ENCODE peak calls at places on chromosomes 4 and X, in nine cellular contexts. Z is AG04450; E is AG08396; V is activated CD8-positive, alpha-beta memory T cell treated with anti-CD3 and anti-CD28 coated beads for 48 hours; A is osteoblast; B is GM04503; I is NCI-H524; U is mucosa of descending colon; O is kidney glomerular epithelial cell. W is an unnamed sample.

GRCh38 chrX:9597361-9598035 is 132.6 kb downstream of the TBL1X start:
- DNase-seq in Z (no peak), E (peak), V (no peak), A (no peak), B (peak), I (no peak), U (no peak), O (no peak), W (no peak)

GRCh38 chrX:13091111-13091765 is 46.8 kb upstream of the FAM9C start:
- DNase-seq in Z (no peak), E (no peak), V (no peak), A (no peak), B (no peak), I (no peak), U (no peak), O (no peak), W (peak)

GRCh38 chrX:103073442-103073841 is 9.5 kb upstream of the BEX1 start:
- DNase-seq in Z (no peak), E (no peak), V (no peak), A (no peak), B (no peak), I (no peak), U (no peak), O (no peak), W (no peak)

GRCh38 chrX:31268359-31268758 is 196.5 kb upstream of the FTHL17 start:
- DNase-seq in Z (no peak), E (no peak), V (no peak), A (no peak), B (no peak), I (no peak), U (no peak), O (no peak), W (no peak)

GRCh38 chr4:77504407-77504806 is 101.2 kb upstream of the CXCL13 start:
- DNase-seq in Z (no peak), E (no peak), V (no peak), A (no peak), B (no peak), I (no peak), U (no peak), O (no peak), W (no peak)

GRCh38 chrX:132426695-132427281 is 62.0 kb downstream of the MBNL3 start:
- DNase-seq in Z (peak), E (peak), V (no peak), A (no peak), B (peak), I (no peak), U (no peak), O (no peak), W (no peak)

GRCh38 chrX:126064901-126065541 is 101.1 kb downstream of the DCAF12L2 start:
- DNase-seq in Z (no peak), E (no peak), V (no peak), A (no peak), B (no peak), I (no peak), U (peak), O (no peak), W (no peak)

GRCh38 chr4:93828830-93829530 is 427 bp downstream of the ATOH1 start:
- DNase-seq in Z (no peak), E (peak), V (no peak), A (no peak), B (no peak), I (peak), U (peak), O (no peak), W (no peak)

GRCh38 chrX:106481341-106481740 is 130.4 kb upstream of the RADX start:
- DNase-seq in Z (peak), E (peak), V (no peak), A (no peak), B (peak), I (peak), U (no peak), O (peak), W (no peak)

GRCh38 chr4:159269956-159270355 is 167.1 kb downstream of the RAPGEF2 start:
- DNase-seq in Z (no peak), E (no peak), V (no peak), A (no peak), B (no peak), I (no peak), U (no peak), O (no peak), W (no peak)

GRCh38 chr4:93319011-93319410 is 509.5 kb upstream of the ATOH1 start:
- DNase-seq in Z (no peak), E (no peak), V (no peak), A (no peak), B (no peak), I (no peak), U (no peak), O (no peak), W (no peak)

GRCh38 chrX:154719132-154719675 is 31.7 kb downstream of the GAB3 start:
- DNase-seq in Z (no peak), E (no peak), V (no peak), A (peak), B (no peak), I (no peak), U (no peak), O (no peak), W (peak)

GRCh38 chr4:73021634-73022033 is 47.9 kb downstream of the COX18 start:
- DNase-seq in Z (no peak), E (peak), V (no peak), A (peak), B (no peak), I (peak), U (no peak), O (peak), W (no peak)

GRCh38 chr4:151555151-151555945 is 146.4 kb downstream of the FHIP1A start:
- DNase-seq in Z (no peak), E (no peak), V (no peak), A (no peak), B (no peak), I (no peak), U (no peak), O (no peak), W (no peak)

GRCh38 chr4:180284267-180284666 is 1958.9 kb upstream of the TENM3 start:
- DNase-seq in Z (no peak), E (no peak), V (no peak), A (no peak), B (no peak), I (no peak), U (no peak), O (no peak), W (no peak)

GRCh38 chrX:1385251-1385794 is 6.6 kb downstream of the SLC25A6 start:
- DNase-seq in Z (no peak), E (no peak), V (no peak), A (peak), B (no peak), I (no peak), U (no peak), O (no peak), W (no peak)

GRCh38 chr4:94446386-94446785 is 5.4 kb upstream of the PDLIM5 start:
- DNase-seq in Z (peak), E (no peak), V (no peak), A (peak), B (no peak), I (no peak), U (no peak), O (no peak), W (no peak)

GRCh38 chr4:13640149-13640671 is 12.7 kb upstream of the BOD1L1 start:
- DNase-seq in Z (no peak), E (no peak), V (no peak), A (no peak), B (no peak), I (no peak), U (no peak), O (no peak), W (no peak)

GRCh38 chr4:2767046-2767704 is 11.0 kb upstream of the TNIP2 start:
- DNase-seq in Z (no peak), E (no peak), V (no peak), A (peak), B (no peak), I (no peak), U (no peak), O (no peak), W (no peak)